ENCODE peak calls at places on chromosome 1, in eight cellular contexts. A is mammary epithelial cell, W is pancreas, H is brain microvascular endothelial cell, X is stomach, F is foreskin fibroblast, T is fibroblast of lung, N is PC-3. S is an unnamed sample.

GRCh38 chr1:204669579-204669978 is 16.0 kb downstream of the LRRN2 start:
- DNase-seq in A (no peak), H (no peak), F (no peak), X (no peak), N (no peak), W (no peak), T (no peak), S (no peak)

GRCh38 chr1:150807674-150808073 is 386 bp downstream of the CTSK start:
- DNase-seq in F (peak), X (no peak), W (no peak), A (no peak), N (no peak), T (peak), H (no peak), S (no peak)

GRCh38 chr1:10528066-10529014 is 53.6 kb downstream of the PEX14 start:
- DNase-seq in A (peak), T (peak), H (peak), W (no peak), N (peak), X (peak), F (peak), S (peak)

GRCh38 chr1:36081926-36082485 is 1.9 kb upstream of the TEKT2 start:
- DNase-seq in H (no peak), N (no peak), X (no peak), A (no peak), W (no peak), T (no peak), F (no peak), S (no peak)

GRCh38 chr1:235679005-235679404 is 29.4 kb upstream of the GNG4 start:
- DNase-seq in W (no peak), N (no peak), F (no peak), X (no peak), T (no peak), H (no peak), A (no peak), S (no peak)

GRCh38 chr1:93061895-93062792 is 16.9 kb upstream of the MTF2 start:
- DNase-seq in W (no peak), F (peak), T (peak), N (peak), H (peak), A (peak), X (peak), S (peak)

GRCh38 chr1:213604477-213604876 is 383.3 kb upstream of the PROX1 start:
- DNase-seq in H (no peak), X (no peak), W (no peak), T (no peak), N (no peak), F (no peak), A (no peak), S (no peak)

GRCh38 chr1:155174334-155175280 is 958 bp downstream of the TRIM46 start:
- DNase-seq in H (no peak), N (peak), W (peak), X (peak), A (no peak), T (peak), F (peak), S (no peak)

GRCh38 chr1:223733898-223734852 is 21.8 kb downstream of the CAPN2 start:
- DNase-seq in A (no peak), F (no peak), T (no peak), H (no peak), W (no peak), X (peak), N (no peak), S (no peak)

GRCh38 chr1:231844986-231845502 is 218.5 kb downstream of the DISC1 start:
- DNase-seq in H (no peak), W (no peak), X (no peak), F (no peak), A (no peak), N (peak), T (peak), S (no peak)

GRCh38 chr1:228471762-228472398 is 15.3 kb upstream of the RNF187 start:
- DNase-seq in T (peak), W (no peak), A (peak), N (peak), X (no peak), H (no peak), F (peak), S (peak)

GRCh38 chr1:243917177-243917862 is 67.3 kb upstream of the AKT3 start:
- DNase-seq in A (peak), T (peak), N (peak), W (no peak), X (no peak), H (peak), F (peak), S (no peak)

GRCh38 chr1:209614906-209615305 is 31.4 kb downstream of the CAMK1G start:
- DNase-seq in X (no peak), A (no peak), W (no peak), F (no peak), H (no peak), T (no peak), N (no peak), S (no peak)

GRCh38 chr1:178650950-178651461 is 74.0 kb upstream of the RALGPS2 start:
- DNase-seq in N (peak), X (no peak), H (no peak), T (peak), F (peak), W (no peak), A (no peak), S (no peak)

GRCh38 chr1:198465201-198466144 is 75.0 kb downstream of the ATP6V1G3 start:
- DNase-seq in X (no peak), H (peak), W (no peak), F (peak), N (peak), A (peak), T (peak), S (peak)

GRCh38 chr1:170682159-170682558 is 18.2 kb downstream of the PRRX1 start:
- DNase-seq in T (no peak), W (no peak), H (peak), A (no peak), X (no peak), N (no peak), F (no peak), S (no peak)

GRCh38 chr1:60126733-60127132 is 53.2 kb upstream of the C1orf87 start:
- DNase-seq in T (peak), X (no peak), W (no peak), A (no peak), N (no peak), H (no peak), F (peak), S (no peak)

GRCh38 chr1:32500387-32501209 is 35.7 kb downstream of the ZBTB8B start:
- DNase-seq in N (peak), W (peak), F (peak), T (peak), H (no peak), X (peak), A (peak), S (peak)

GRCh38 chr1:54885863-54886723 is 902 bp downstream of the DHCR24 start:
- DNase-seq in X (peak), T (no peak), W (peak), N (peak), H (no peak), A (peak), F (peak), S (peak)

GRCh38 chr1:212467843-212468482 is 35.2 kb downstream of the NENF start:
- DNase-seq in H (no peak), A (peak), F (peak), N (peak), T (no peak), X (no peak), W (no peak), S (no peak)

GRCh38 chr1:225508538-225509375 is 80.9 kb upstream of the LBR start:
- DNase-seq in W (no peak), X (peak), F (peak), T (peak), H (peak), A (peak), N (peak), S (peak)

GRCh38 chr1:231161711-231162299 is at the start of gene TRIM67:
- DNase-seq in W (no peak), X (no peak), F (peak), H (no peak), T (peak), A (no peak), N (no peak), S (no peak)

GRCh38 chr1:170402451-170403311 is 129.3 kb upstream of the GORAB start:
- DNase-seq in T (no peak), X (no peak), N (no peak), F (peak), H (no peak), W (no peak), A (no peak), S (no peak)

GRCh38 chr1:31768939-31769704 is 5.0 kb upstream of the ADGRB2 start:
- DNase-seq in A (no peak), T (no peak), N (no peak), X (no peak), W (no peak), F (no peak), H (no peak), S (no peak)

GRCh38 chr1:31761883-31762282 is 2.3 kb downstream of the ADGRB2 start:
- DNase-seq in T (peak), F (peak), X (no peak), W (no peak), N (peak), H (peak), A (no peak), S (no peak)

GRCh38 chr1:181094402-181094801 is 5.9 kb downstream of the IER5 start:
- DNase-seq in W (no peak), H (no peak), N (no peak), T (no peak), A (no peak), X (no peak), F (peak), S (no peak)

GRCh38 chr1:204928671-204929486 is 58.2 kb downstream of the NFASC start:
- DNase-seq in F (no peak), H (no peak), T (no peak), X (no peak), N (no peak), W (no peak), A (no peak), S (no peak)

GRCh38 chr1:1300352-1300739 is 7.4 kb downstream of the ACAP3 start:
- DNase-seq in F (no peak), H (no peak), A (no peak), X (no peak), N (no peak), T (no peak), W (peak), S (no peak)

GRCh38 chr1:234659538-234659937 is 49.6 kb upstream of the IRF2BP2 start:
- DNase-seq in X (no peak), W (no peak), N (peak), T (peak), H (peak), A (peak), F (peak), S (peak)

GRCh38 chr1:231512147-231512698 is 16.2 kb upstream of the TSNAX start:
- DNase-seq in X (no peak), T (peak), H (no peak), A (peak), W (no peak), F (peak), N (peak), S (no peak)

GRCh38 chr1:74324684-74325448 is 89.7 kb downstream of the TNNI3K start:
- DNase-seq in X (no peak), F (no peak), W (peak), A (no peak), H (no peak), T (no peak), N (no peak), S (no peak)

GRCh38 chr1:228154685-228155571 is 5.2 kb downstream of the GJC2 start:
- DNase-seq in H (no peak), N (no peak), X (no peak), W (peak), T (no peak), F (no peak), A (peak), S (no peak)

GRCh38 chr1:41742219-41742618 is 176.5 kb downstream of the HIVEP3 start:
- DNase-seq in H (peak), W (no peak), A (no peak), F (peak), T (peak), N (peak), X (no peak), S (no peak)

GRCh38 chr1:161071886-161072371 is 2.2 kb upstream of the ARHGAP30 start:
- DNase-seq in X (peak), T (peak), W (peak), H (peak), F (peak), A (no peak), N (peak), S (peak)

GRCh38 chr1:198678301-198678836 is 39.5 kb downstream of the PTPRC start:
- DNase-seq in A (no peak), N (no peak), T (no peak), F (no peak), W (no peak), X (no peak), H (no peak), S (no peak)

GRCh38 chr1:3113047-3113740 is 44.2 kb downstream of the PRDM16 start:
- DNase-seq in T (no peak), N (no peak), H (no peak), A (no peak), W (no peak), F (no peak), X (no peak), S (no peak)

GRCh38 chr1:61647142-61647541 is 77.8 kb downstream of the TM2D1 start:
- DNase-seq in X (no peak), W (no peak), A (no peak), H (no peak), N (no peak), F (no peak), T (no peak), S (no peak)

GRCh38 chr1:61641578-61642336 is 83.2 kb downstream of the TM2D1 start:
- DNase-seq in N (peak), H (peak), W (peak), A (peak), T (peak), X (peak), F (peak), S (peak)

GRCh38 chr1:61642475-61643232 is 82.3 kb downstream of the TM2D1 start:
- DNase-seq in T (no peak), F (no peak), W (no peak), X (no peak), H (no peak), N (peak), A (no peak), S (no peak)

GRCh38 chr1:61645476-61645875 is 79.5 kb downstream of the TM2D1 start:
- DNase-seq in T (no peak), X (no peak), N (no peak), A (no peak), F (no peak), W (no peak), H (no peak), S (no peak)

DNA sequence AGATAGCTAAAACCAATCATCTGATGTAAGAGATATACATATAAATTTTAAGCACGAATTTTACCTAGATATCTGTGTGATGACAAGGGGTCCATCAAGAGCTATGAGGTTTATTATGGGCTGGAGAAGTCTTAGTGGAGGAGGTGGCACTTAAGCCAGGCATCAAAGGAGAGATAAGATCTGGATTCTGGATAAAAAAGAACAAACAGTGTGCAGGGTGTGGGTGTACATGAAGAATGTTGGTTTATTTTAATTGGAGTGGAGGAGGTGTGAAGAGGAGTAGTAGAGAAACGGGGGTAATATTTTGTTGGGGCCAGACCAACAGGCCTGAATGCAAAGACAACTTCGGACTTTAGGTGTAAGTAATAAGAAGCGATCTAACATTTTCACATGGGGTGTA is 80.6 kb downstream of the TM2D1 start:
- DNase-seq in X (no peak), F (no peak), N (no peak), A (no peak), H (no peak), T (no peak), W (no peak), S (no peak)
- TF ChIP-seq CTCF in X (no peak), F (no peak), N (no peak), A (no peak), H (no peak), T (no peak), W (no peak), S (no peak)

DNA sequence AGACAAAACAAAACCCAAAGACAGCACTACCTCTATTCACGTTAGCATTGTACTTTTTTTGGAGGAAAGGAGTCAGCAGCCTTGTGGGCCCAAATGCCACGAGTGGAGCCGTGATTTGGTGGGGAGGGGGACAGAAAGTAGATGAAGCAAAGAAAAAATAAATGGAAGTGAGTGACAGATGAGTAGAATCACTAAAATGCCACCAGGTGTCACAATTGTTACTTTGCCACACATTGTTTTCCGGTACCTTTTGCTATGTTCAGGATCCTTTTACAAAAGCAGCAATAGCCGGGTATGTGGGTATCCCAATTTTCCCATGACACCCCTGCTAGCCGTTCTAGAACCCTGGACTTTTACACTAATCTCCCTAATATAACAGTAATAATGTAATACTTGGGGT is 85.0 kb upstream of the AK4 start:
- DNase-seq in A (no peak), T (no peak), X (no peak), W (no peak), N (peak), F (no peak), H (no peak), S (no peak)
- TF ChIP-seq CTCF in A (no peak), T (peak), X (no peak), W (no peak), N (peak), F (no peak), H (no peak), S (peak)

GRCh38 chr1:47529520-47530098 is 91.8 kb downstream of the FOXD2 start:
- DNase-seq in N (peak), F (no peak), X (no peak), H (no peak), W (no peak), A (no peak), T (no peak), S (no peak)
- TF ChIP-seq CTCF in N (peak), F (peak), X (peak), H (peak), W (peak), A (peak), T (peak), S (peak)

DNA sequence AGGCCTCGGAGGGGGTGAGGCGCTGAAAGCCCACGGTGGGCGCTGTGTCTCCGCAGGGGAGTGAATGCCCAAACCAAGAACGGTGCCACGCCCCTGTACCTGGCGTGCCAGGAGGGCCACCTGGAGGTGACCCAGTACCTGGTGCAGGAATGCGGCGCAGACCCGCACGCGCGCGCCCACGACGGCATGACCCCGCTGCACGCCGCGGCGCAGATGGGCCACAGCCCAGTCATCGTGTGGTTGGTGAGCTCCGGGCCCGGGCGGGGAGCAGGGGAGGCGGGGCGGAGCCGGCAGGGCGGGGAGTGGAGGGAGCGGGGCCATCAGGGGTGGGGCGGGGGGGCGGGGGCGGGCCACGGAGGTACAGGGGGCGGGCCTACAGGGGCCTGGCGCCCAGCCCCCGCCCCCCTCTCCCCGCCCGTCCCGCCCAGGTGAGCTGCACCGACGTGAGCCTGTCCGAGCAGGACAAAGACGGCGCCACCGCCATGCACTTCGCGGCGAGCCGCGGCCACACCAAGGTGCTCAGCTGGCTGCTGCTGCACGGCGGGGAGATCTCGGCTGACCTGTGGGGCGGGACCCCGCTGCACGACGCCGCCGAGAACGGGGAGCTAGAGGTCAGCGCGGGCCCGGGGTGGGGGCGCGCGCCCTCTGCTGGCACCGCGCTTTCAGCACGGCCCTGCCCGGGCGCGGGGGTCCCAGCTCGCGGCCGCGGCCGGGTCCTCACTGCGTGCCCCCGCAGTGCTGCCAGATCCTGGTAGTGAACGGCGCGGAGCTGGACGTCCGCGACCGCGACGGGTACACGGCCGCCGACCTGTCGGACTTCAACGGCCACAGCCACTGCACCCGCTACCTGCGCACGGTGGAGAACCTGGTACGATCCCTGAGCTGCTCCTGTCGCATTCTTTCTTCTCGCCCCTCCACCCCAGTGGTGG is 15.9 kb downstream of the ESPN start:
- DNase-seq in X (peak), F (peak), W (peak), A (peak), N (peak), T (peak), H (no peak), S (peak)
- TF ChIP-seq CTCF in X (peak), F (peak), W (peak), A (no peak), N (peak), T (no peak), H (no peak), S (peak)

GRCh38 chr1:90593312-90593711 is 123.8 kb downstream of the BARHL2 start:
- DNase-seq in N (no peak), X (no peak), T (no peak), F (no peak), W (no peak), A (no peak), H (no peak), S (no peak)

GRCh38 chr1:90591355-90591969 is 125.6 kb downstream of the BARHL2 start:
- DNase-seq in T (no peak), H (no peak), A (no peak), N (no peak), F (no peak), X (no peak), W (no peak), S (no peak)

DNA sequence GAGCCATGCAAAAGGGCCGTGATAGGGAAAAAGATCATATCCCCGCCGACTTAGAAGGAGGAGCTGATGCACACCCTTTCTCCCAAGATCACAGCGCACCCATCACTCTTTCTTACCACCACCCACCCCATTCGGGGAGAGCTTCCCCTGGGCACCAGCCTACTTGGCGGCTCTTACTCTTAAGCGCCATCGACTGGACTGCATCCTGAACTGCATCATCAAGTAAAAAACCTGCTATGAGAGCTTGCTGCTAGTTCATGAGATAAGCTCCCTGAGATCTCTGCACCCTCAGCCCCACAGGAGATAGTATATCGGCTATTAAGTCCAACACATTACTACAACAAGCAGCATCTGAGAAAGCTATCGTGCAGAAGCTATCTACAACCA is 125.1 kb downstream of the BARHL2 start:
- DNase-seq in T (no peak), F (no peak), H (no peak), X (no peak), A (no peak), N (no peak), W (no peak), S (no peak)
- TF ChIP-seq CTCF in T (no peak), F (no peak), H (no peak), X (no peak), A (no peak), N (no peak), W (no peak), S (no peak)

S was measured in MCF 10A.